ENCODE peak calls at places on chromosomes 7 and 10, in six cellular contexts. One of them, this sample, is unnamed.

GRCh38 chr10:80154978-80155695 is 22.6 kb downstream of the PLAC9 start:
- DNase-seq in stimulated activated naive CD4-positive, alpha-beta T cell: no peak
- DNase-seq in COLO829: no peak
- DNase-seq in left cardiac atrium: no peak
- DNase-seq in effector memory CD8-positive, alpha-beta T cell: no peak
- DNase-seq in fibroblast of the conjunctiva: peak
- DNase-seq in this sample: no peak

GRCh38 chr10:69846252-69847000 is 44.7 kb downstream of the COL13A1 start:
- DNase-seq in stimulated activated naive CD4-positive, alpha-beta T cell: no peak
- DNase-seq in COLO829: no peak
- DNase-seq in left cardiac atrium: no peak
- DNase-seq in effector memory CD8-positive, alpha-beta T cell: no peak
- DNase-seq in fibroblast of the conjunctiva: no peak
- DNase-seq in this sample: no peak

GRCh38 chr7:1300636-1301035 is 68.0 kb downstream of the UNCX start:
- DNase-seq in stimulated activated naive CD4-positive, alpha-beta T cell: no peak
- DNase-seq in COLO829: no peak
- DNase-seq in left cardiac atrium: no peak
- DNase-seq in effector memory CD8-positive, alpha-beta T cell: no peak
- DNase-seq in fibroblast of the conjunctiva: no peak
- DNase-seq in this sample: no peak

GRCh38 chr7:151115836-151116418 is 29.7 kb downstream of the AGAP3 start:
- DNase-seq in stimulated activated naive CD4-positive, alpha-beta T cell: no peak
- DNase-seq in COLO829: no peak
- DNase-seq in left cardiac atrium: peak
- DNase-seq in effector memory CD8-positive, alpha-beta T cell: no peak
- DNase-seq in fibroblast of the conjunctiva: no peak
- DNase-seq in this sample: peak

GRCh38 chr7:79282051-79282694 is 171.3 kb downstream of the MAGI2 start:
- DNase-seq in stimulated activated naive CD4-positive, alpha-beta T cell: no peak
- DNase-seq in COLO829: no peak
- DNase-seq in left cardiac atrium: no peak
- DNase-seq in effector memory CD8-positive, alpha-beta T cell: no peak
- DNase-seq in fibroblast of the conjunctiva: peak
- DNase-seq in this sample: no peak

GRCh38 chr10:68997216-68997615 is 8.6 kb downstream of the KIFBP start:
- DNase-seq in stimulated activated naive CD4-positive, alpha-beta T cell: no peak
- DNase-seq in COLO829: no peak
- DNase-seq in left cardiac atrium: no peak
- DNase-seq in effector memory CD8-positive, alpha-beta T cell: no peak
- DNase-seq in fibroblast of the conjunctiva: no peak
- DNase-seq in this sample: no peak

GRCh38 chr10:104035817-104036384 is 49.8 kb downstream of the COL17A1 start:
- DNase-seq in stimulated activated naive CD4-positive, alpha-beta T cell: no peak
- DNase-seq in COLO829: no peak
- DNase-seq in left cardiac atrium: no peak
- DNase-seq in effector memory CD8-positive, alpha-beta T cell: no peak
- DNase-seq in fibroblast of the conjunctiva: no peak
- DNase-seq in this sample: no peak

GRCh38 chr7:37524807-37525206 is 76.1 kb upstream of the ELMO1 start:
- DNase-seq in stimulated activated naive CD4-positive, alpha-beta T cell: no peak
- DNase-seq in COLO829: no peak
- DNase-seq in left cardiac atrium: no peak
- DNase-seq in effector memory CD8-positive, alpha-beta T cell: no peak
- DNase-seq in fibroblast of the conjunctiva: no peak
- DNase-seq in this sample: no peak

GRCh38 chr7:150565239-150565638 is 2.0 kb upstream of the GIMAP4 start:
- DNase-seq in stimulated activated naive CD4-positive, alpha-beta T cell: no peak
- DNase-seq in COLO829: no peak
- DNase-seq in left cardiac atrium: no peak
- DNase-seq in effector memory CD8-positive, alpha-beta T cell: no peak
- DNase-seq in fibroblast of the conjunctiva: no peak
- DNase-seq in this sample: no peak

GRCh38 chr7:14690486-14690885 is 212.1 kb downstream of the DGKB start:
- DNase-seq in stimulated activated naive CD4-positive, alpha-beta T cell: no peak
- DNase-seq in COLO829: no peak
- DNase-seq in left cardiac atrium: no peak
- DNase-seq in effector memory CD8-positive, alpha-beta T cell: no peak
- DNase-seq in fibroblast of the conjunctiva: no peak
- DNase-seq in this sample: no peak

GRCh38 chr7:936131-937054 is 18.1 kb downstream of the ADAP1 start:
- DNase-seq in stimulated activated naive CD4-positive, alpha-beta T cell: no peak
- DNase-seq in COLO829: peak
- DNase-seq in left cardiac atrium: peak
- DNase-seq in effector memory CD8-positive, alpha-beta T cell: no peak
- DNase-seq in fibroblast of the conjunctiva: no peak
- DNase-seq in this sample: peak

GRCh38 chr7:130921391-130922180 is 187.6 kb upstream of the KLF14 start:
- DNase-seq in stimulated activated naive CD4-positive, alpha-beta T cell: no peak
- DNase-seq in COLO829: no peak
- DNase-seq in left cardiac atrium: peak
- DNase-seq in effector memory CD8-positive, alpha-beta T cell: no peak
- DNase-seq in fibroblast of the conjunctiva: peak
- DNase-seq in this sample: no peak

GRCh38 chr10:30827531-30828120 is 198.1 kb upstream of the LYZL2 start:
- DNase-seq in stimulated activated naive CD4-positive, alpha-beta T cell: no peak
- DNase-seq in COLO829: no peak
- DNase-seq in left cardiac atrium: no peak
- DNase-seq in effector memory CD8-positive, alpha-beta T cell: no peak
- DNase-seq in fibroblast of the conjunctiva: peak
- DNase-seq in this sample: no peak

GRCh38 chr7:75980126-75980864 is 14.1 kb downstream of the TMEM120A start:
- DNase-seq in stimulated activated naive CD4-positive, alpha-beta T cell: no peak
- DNase-seq in COLO829: no peak
- DNase-seq in left cardiac atrium: no peak
- DNase-seq in effector memory CD8-positive, alpha-beta T cell: no peak
- DNase-seq in fibroblast of the conjunctiva: no peak
- DNase-seq in this sample: no peak

GRCh38 chr7:150735596-150736358 is 1.4 kb upstream of the GIMAP5 start:
- DNase-seq in stimulated activated naive CD4-positive, alpha-beta T cell: no peak
- DNase-seq in COLO829: no peak
- DNase-seq in left cardiac atrium: no peak
- DNase-seq in effector memory CD8-positive, alpha-beta T cell: no peak
- DNase-seq in fibroblast of the conjunctiva: no peak
- DNase-seq in this sample: no peak

GRCh38 chr10:47451998-47452494 is 31.9 kb downstream of the ANXA8 start:
- DNase-seq in stimulated activated naive CD4-positive, alpha-beta T cell: no peak
- DNase-seq in COLO829: no peak
- DNase-seq in left cardiac atrium: no peak
- DNase-seq in effector memory CD8-positive, alpha-beta T cell: no peak
- DNase-seq in fibroblast of the conjunctiva: no peak
- DNase-seq in this sample: peak

GRCh38 chr7:23615331-23615730 is 18.1 kb downstream of the CCDC126 start:
- DNase-seq in stimulated activated naive CD4-positive, alpha-beta T cell: no peak
- DNase-seq in COLO829: no peak
- DNase-seq in left cardiac atrium: no peak
- DNase-seq in effector memory CD8-positive, alpha-beta T cell: no peak
- DNase-seq in fibroblast of the conjunctiva: no peak
- DNase-seq in this sample: no peak

GRCh38 chr10:132604686-132605085 is 67.1 kb downstream of the INPP5A start:
- DNase-seq in stimulated activated naive CD4-positive, alpha-beta T cell: no peak
- DNase-seq in COLO829: no peak
- DNase-seq in left cardiac atrium: no peak
- DNase-seq in effector memory CD8-positive, alpha-beta T cell: no peak
- DNase-seq in fibroblast of the conjunctiva: no peak
- DNase-seq in this sample: no peak

GRCh38 chr7:69860486-69860885 is 262.2 kb downstream of the AUTS2 start:
- DNase-seq in stimulated activated naive CD4-positive, alpha-beta T cell: no peak
- DNase-seq in COLO829: no peak
- DNase-seq in left cardiac atrium: no peak
- DNase-seq in effector memory CD8-positive, alpha-beta T cell: no peak
- DNase-seq in fibroblast of the conjunctiva: no peak
- DNase-seq in this sample: no peak

GRCh38 chr10:132915411-132915810 is 27.0 kb downstream of the CFAP46 start:
- DNase-seq in stimulated activated naive CD4-positive, alpha-beta T cell: no peak
- DNase-seq in COLO829: no peak
- DNase-seq in left cardiac atrium: no peak
- DNase-seq in effector memory CD8-positive, alpha-beta T cell: no peak
- DNase-seq in fibroblast of the conjunctiva: no peak
- DNase-seq in this sample: no peak

GRCh38 chr7:51366930-51367613 is 50.5 kb upstream of the COBL start:
- DNase-seq in stimulated activated naive CD4-positive, alpha-beta T cell: no peak
- DNase-seq in COLO829: peak
- DNase-seq in left cardiac atrium: no peak
- DNase-seq in effector memory CD8-positive, alpha-beta T cell: no peak
- DNase-seq in fibroblast of the conjunctiva: peak
- DNase-seq in this sample: no peak

GRCh38 chr7:73560035-73560835 is 2.7 kb upstream of the BCL7B start:
- DNase-seq in stimulated activated naive CD4-positive, alpha-beta T cell: no peak
- DNase-seq in COLO829: peak
- DNase-seq in left cardiac atrium: no peak
- DNase-seq in effector memory CD8-positive, alpha-beta T cell: no peak
- DNase-seq in fibroblast of the conjunctiva: peak
- DNase-seq in this sample: no peak

GRCh38 chr10:93123766-93124165 is 50.1 kb downstream of the CYP26A1 start:
- DNase-seq in stimulated activated naive CD4-positive, alpha-beta T cell: no peak
- DNase-seq in COLO829: no peak
- DNase-seq in left cardiac atrium: no peak
- DNase-seq in effector memory CD8-positive, alpha-beta T cell: no peak
- DNase-seq in fibroblast of the conjunctiva: no peak
- DNase-seq in this sample: no peak

GRCh38 chr7:9939171-9939570 is 1034.5 kb upstream of the PHF14 start:
- DNase-seq in stimulated activated naive CD4-positive, alpha-beta T cell: no peak
- DNase-seq in COLO829: no peak
- DNase-seq in left cardiac atrium: no peak
- DNase-seq in effector memory CD8-positive, alpha-beta T cell: no peak
- DNase-seq in fibroblast of the conjunctiva: no peak
- DNase-seq in this sample: no peak

GRCh38 chr7:96297873-96298272 is 24.0 kb downstream of the SLC25A13 start:
- DNase-seq in stimulated activated naive CD4-positive, alpha-beta T cell: no peak
- DNase-seq in COLO829: peak
- DNase-seq in left cardiac atrium: no peak
- DNase-seq in effector memory CD8-positive, alpha-beta T cell: no peak
- DNase-seq in fibroblast of the conjunctiva: no peak
- DNase-seq in this sample: no peak

GRCh38 chr7:45663167-45663921 is 89.2 kb downstream of the ADCY1 start:
- DNase-seq in stimulated activated naive CD4-positive, alpha-beta T cell: no peak
- DNase-seq in COLO829: no peak
- DNase-seq in left cardiac atrium: no peak
- DNase-seq in effector memory CD8-positive, alpha-beta T cell: no peak
- DNase-seq in fibroblast of the conjunctiva: no peak
- DNase-seq in this sample: no peak

GRCh38 chr7:32582036-32582435 is 86.7 kb downstream of the AVL9 start:
- DNase-seq in stimulated activated naive CD4-positive, alpha-beta T cell: no peak
- DNase-seq in COLO829: no peak
- DNase-seq in left cardiac atrium: no peak
- DNase-seq in effector memory CD8-positive, alpha-beta T cell: no peak
- DNase-seq in fibroblast of the conjunctiva: no peak
- DNase-seq in this sample: no peak

GRCh38 chr7:1607686-1608085 is 37.9 kb upstream of the PSMG3 start:
- DNase-seq in stimulated activated naive CD4-positive, alpha-beta T cell: no peak
- DNase-seq in COLO829: no peak
- DNase-seq in left cardiac atrium: no peak
- DNase-seq in effector memory CD8-positive, alpha-beta T cell: no peak
- DNase-seq in fibroblast of the conjunctiva: no peak
- DNase-seq in this sample: no peak

GRCh38 chr10:127345231-127345965 is 149.0 kb upstream of the INSYN2A start:
- DNase-seq in stimulated activated naive CD4-positive, alpha-beta T cell: no peak
- DNase-seq in COLO829: no peak
- DNase-seq in left cardiac atrium: no peak
- DNase-seq in effector memory CD8-positive, alpha-beta T cell: no peak
- DNase-seq in fibroblast of the conjunctiva: no peak
- DNase-seq in this sample: no peak

GRCh38 chr10:47403401-47404318 is 19.6 kb upstream of the ZNF488 start:
- DNase-seq in stimulated activated naive CD4-positive, alpha-beta T cell: no peak
- DNase-seq in COLO829: no peak
- DNase-seq in left cardiac atrium: no peak
- DNase-seq in effector memory CD8-positive, alpha-beta T cell: no peak
- DNase-seq in fibroblast of the conjunctiva: no peak
- DNase-seq in this sample: no peak

GRCh38 chr7:84200859-84201258 is 6.3 kb upstream of the SEMA3A start:
- DNase-seq in stimulated activated naive CD4-positive, alpha-beta T cell: no peak
- DNase-seq in COLO829: no peak
- DNase-seq in left cardiac atrium: no peak
- DNase-seq in effector memory CD8-positive, alpha-beta T cell: no peak
- DNase-seq in fibroblast of the conjunctiva: no peak
- DNase-seq in this sample: no peak

GRCh38 chr10:129120441-129120840 is 346.6 kb upstream of the MGMT start:
- DNase-seq in stimulated activated naive CD4-positive, alpha-beta T cell: no peak
- DNase-seq in COLO829: no peak
- DNase-seq in left cardiac atrium: no peak
- DNase-seq in effector memory CD8-positive, alpha-beta T cell: no peak
- DNase-seq in fibroblast of the conjunctiva: no peak
- DNase-seq in this sample: no peak